ENCODE peak calls at places on chromosomes 13 and 19, in eight cellular contexts. K is NAMALWA; S is kidney tubule cell; A is AML-193; X is CD8-positive, alpha-beta memory T cell; Z is AG09319; E is cerebellar cortex; M is T-helper 2 cell treated with Interferon-gamma antibody and Interleukin-4, amounts not matched to agents 5 μg/mL and 100 μg/mL, for 36 hours. V is an unnamed sample.

GRCh38 chr19:6693056-6693471 is 23.1 kb upstream of the TNFSF14 start:
- DNase-seq in X (no peak), A (no peak), E (no peak), M (no peak), K (no peak), S (no peak), Z (no peak), V (no peak)

GRCh38 chr13:114268344-114269280 is 12.8 kb upstream of the UPF3A start:
- DNase-seq in Z (no peak), S (no peak), K (peak), X (no peak), A (no peak), M (no peak), E (no peak), V (no peak)

GRCh38 chr19:40221858-40222619 is 3.9 kb upstream of the TTC9B start:
- DNase-seq in Z (peak), A (peak), K (peak), X (peak), S (peak), E (peak), M (peak), V (peak)

GRCh38 chr13:23796546-23796945 is 92.7 kb downstream of the MIPEP start:
- DNase-seq in S (peak), X (no peak), K (no peak), E (no peak), Z (no peak), M (no peak), A (no peak), V (no peak)

GRCh38 chr19:54431255-54431838 is 16.1 kb downstream of the TTYH1 start:
- DNase-seq in M (no peak), E (peak), A (no peak), X (no peak), Z (no peak), S (peak), K (no peak), V (peak)

GRCh38 chr19:38145627-38146026 is 78.4 kb downstream of the DPF1 start:
- DNase-seq in X (no peak), S (no peak), M (no peak), A (no peak), Z (no peak), K (no peak), E (no peak), V (no peak)

GRCh38 chr19:17967258-17968051 is 548 bp downstream of the KCNN1 start:
- DNase-seq in S (no peak), X (no peak), Z (no peak), M (no peak), K (no peak), E (no peak), A (no peak), V (no peak)

GRCh38 chr13:43286769-43287168 is 263.4 kb downstream of the DNAJC15 start:
- DNase-seq in S (no peak), Z (no peak), K (no peak), X (no peak), A (no peak), E (no peak), M (no peak), V (no peak)

GRCh38 chr19:7460562-7460966 is 28.3 kb downstream of the PEX11G start:
- DNase-seq in Z (no peak), S (peak), X (no peak), E (no peak), K (no peak), M (no peak), A (no peak), V (peak)

GRCh38 chr13:29411493-29411892 is 184.0 kb downstream of the SLC7A1 start:
- DNase-seq in X (no peak), E (no peak), A (no peak), M (no peak), K (no peak), Z (no peak), S (peak), V (peak)

GRCh38 chr13:79796116-79796515 is 315.2 kb downstream of the NDFIP2 start:
- DNase-seq in Z (no peak), A (no peak), M (no peak), X (no peak), E (no peak), S (no peak), K (no peak), V (no peak)

GRCh38 chr13:76965759-76966421 is 17.6 kb downstream of the ACOD1 start:
- DNase-seq in M (no peak), X (no peak), A (no peak), S (no peak), E (peak), Z (peak), K (no peak), V (no peak)

GRCh38 chr13:110221331-110221730 is 85.6 kb downstream of the COL4A1 start:
- DNase-seq in E (no peak), M (no peak), K (no peak), A (no peak), S (no peak), X (no peak), Z (no peak), V (no peak)

GRCh38 chr19:19744641-19745040 is 11.7 kb upstream of the ZNF14 start:
- DNase-seq in M (no peak), E (no peak), Z (no peak), K (no peak), A (no peak), X (no peak), S (no peak), V (no peak)

GRCh38 chr19:50567052-50567841 is 988 bp downstream of the LRRC4B start:
- DNase-seq in X (no peak), K (no peak), E (peak), Z (no peak), S (no peak), M (no peak), A (no peak), V (no peak)

GRCh38 chr13:38346764-38347163 is 2.9 kb upstream of the UFM1 start:
- DNase-seq in S (no peak), Z (no peak), A (no peak), X (no peak), E (no peak), K (no peak), M (no peak), V (no peak)

GRCh38 chr13:76016799-76017198 is 380.7 kb downstream of the LMO7 start:
- DNase-seq in A (peak), S (peak), K (peak), X (no peak), M (no peak), Z (no peak), E (peak), V (peak)

GRCh38 chr13:63954683-63955082 is 2539.0 kb upstream of the PCDH20 start:
- DNase-seq in A (no peak), S (no peak), Z (no peak), K (no peak), E (no peak), X (no peak), M (no peak), V (no peak)

GRCh38 chr19:54162241-54162805 is 2.8 kb upstream of the LENG1 start:
- DNase-seq in Z (no peak), X (peak), K (peak), M (peak), E (no peak), S (peak), A (peak), V (no peak)